ENCODE peak calls at places on chromosome 18, in six cellular contexts. One of them, this sample, is unnamed.

GRCh38 chr18:78303519-78303918 is 676.1 kb upstream of the SALL3 start:
- DNase-seq in brain microvascular endothelial cell: no peak
- DNase-seq in posterior cingulate gyrus: no peak
- DNase-seq in stimulated activated CD4-positive, alpha-beta T cell treated with anti-CD3 and anti-CD28 coated beads, TNF-alpha, amount 100 ng/mL, for 24 hours: no peak
- DNase-seq in kidney tubule cell: peak
- DNase-seq in neural progenitor cell: no peak
- DNase-seq in this sample: no peak

GRCh38 chr18:51417643-51418483 is 220.4 kb upstream of the MEX3C start:
- DNase-seq in brain microvascular endothelial cell: no peak
- DNase-seq in posterior cingulate gyrus: no peak
- DNase-seq in stimulated activated CD4-positive, alpha-beta T cell treated with anti-CD3 and anti-CD28 coated beads, TNF-alpha, amount 100 ng/mL, for 24 hours: no peak
- DNase-seq in kidney tubule cell: no peak
- DNase-seq in neural progenitor cell: no peak
- DNase-seq in this sample: no peak

GRCh38 chr18:3213231-3214059 is 6.3 kb downstream of the MYOM1 start:
- DNase-seq in brain microvascular endothelial cell: peak
- DNase-seq in posterior cingulate gyrus: no peak
- DNase-seq in stimulated activated CD4-positive, alpha-beta T cell treated with anti-CD3 and anti-CD28 coated beads, TNF-alpha, amount 100 ng/mL, for 24 hours: no peak
- DNase-seq in kidney tubule cell: no peak
- DNase-seq in neural progenitor cell: no peak
- DNase-seq in this sample: no peak

GRCh38 chr18:49804096-49804495 is 9.2 kb downstream of the ACAA2 start:
- DNase-seq in brain microvascular endothelial cell: no peak
- DNase-seq in posterior cingulate gyrus: no peak
- DNase-seq in stimulated activated CD4-positive, alpha-beta T cell treated with anti-CD3 and anti-CD28 coated beads, TNF-alpha, amount 100 ng/mL, for 24 hours: no peak
- DNase-seq in kidney tubule cell: no peak
- DNase-seq in neural progenitor cell: no peak
- DNase-seq in this sample: no peak

GRCh38 chr18:74914052-74914591 is 294.8 kb downstream of the PTGR3 start:
- DNase-seq in brain microvascular endothelial cell: no peak
- DNase-seq in posterior cingulate gyrus: no peak
- DNase-seq in stimulated activated CD4-positive, alpha-beta T cell treated with anti-CD3 and anti-CD28 coated beads, TNF-alpha, amount 100 ng/mL, for 24 hours: no peak
- DNase-seq in kidney tubule cell: no peak
- DNase-seq in neural progenitor cell: no peak
- DNase-seq in this sample: no peak

GRCh38 chr18:44691148-44691925 is 10.6 kb downstream of the SETBP1 start:
- DNase-seq in brain microvascular endothelial cell: no peak
- DNase-seq in posterior cingulate gyrus: no peak
- DNase-seq in stimulated activated CD4-positive, alpha-beta T cell treated with anti-CD3 and anti-CD28 coated beads, TNF-alpha, amount 100 ng/mL, for 24 hours: no peak
- DNase-seq in kidney tubule cell: peak
- DNase-seq in neural progenitor cell: no peak
- DNase-seq in this sample: no peak

GRCh38 chr18:63131106-63131943 is 188.2 kb downstream of the BCL2 start:
- DNase-seq in brain microvascular endothelial cell: peak
- DNase-seq in posterior cingulate gyrus: no peak
- DNase-seq in stimulated activated CD4-positive, alpha-beta T cell treated with anti-CD3 and anti-CD28 coated beads, TNF-alpha, amount 100 ng/mL, for 24 hours: peak
- DNase-seq in kidney tubule cell: peak
- DNase-seq in neural progenitor cell: peak
- DNase-seq in this sample: peak

GRCh38 chr18:13407484-13407883 is 188.9 kb downstream of the LDLRAD4 start:
- DNase-seq in brain microvascular endothelial cell: no peak
- DNase-seq in posterior cingulate gyrus: no peak
- DNase-seq in stimulated activated CD4-positive, alpha-beta T cell treated with anti-CD3 and anti-CD28 coated beads, TNF-alpha, amount 100 ng/mL, for 24 hours: no peak
- DNase-seq in kidney tubule cell: no peak
- DNase-seq in neural progenitor cell: no peak
- DNase-seq in this sample: peak

GRCh38 chr18:48840491-48840877 is 110.3 kb downstream of the SMAD7 start:
- DNase-seq in brain microvascular endothelial cell: no peak
- DNase-seq in posterior cingulate gyrus: peak
- DNase-seq in stimulated activated CD4-positive, alpha-beta T cell treated with anti-CD3 and anti-CD28 coated beads, TNF-alpha, amount 100 ng/mL, for 24 hours: no peak
- DNase-seq in kidney tubule cell: no peak
- DNase-seq in neural progenitor cell: no peak
- DNase-seq in this sample: peak

This sample was measured in G401.